ENCODE peak calls at places on chromosomes 7 and 10, in six cellular contexts. One of them, this sample, is unnamed.

GRCh38 chr10:110617455-110618162 is 26.5 kb upstream of the RBM20 start:
- DNase-seq in NCI-H1436: no peak
- DNase-seq in iris pigment epithelial cell: no peak
- DNase-seq in NCI-H1092: no peak
- DNase-seq in choroid plexus epithelial cell: no peak
- DNase-seq in fibroblast of pulmonary artery: no peak
- DNase-seq in this sample: no peak

GRCh38 chr10:33248638-33249037 is 85.8 kb downstream of the NRP1 start:
- DNase-seq in NCI-H1092: no peak
- DNase-seq in NCI-H1436: no peak
- DNase-seq in choroid plexus epithelial cell: peak
- DNase-seq in iris pigment epithelial cell: peak
- DNase-seq in fibroblast of pulmonary artery: peak
- DNase-seq in this sample: peak

GRCh38 chr7:94440460-94441039 is 45.9 kb downstream of the COL1A2 start:
- DNase-seq in NCI-H1092: peak
- DNase-seq in choroid plexus epithelial cell: peak
- DNase-seq in fibroblast of pulmonary artery: peak
- DNase-seq in NCI-H1436: no peak
- DNase-seq in iris pigment epithelial cell: no peak
- DNase-seq in this sample: peak

GRCh38 chr10:14820010-14820774 is 17.6 kb downstream of the CDNF start:
- DNase-seq in iris pigment epithelial cell: peak
- DNase-seq in NCI-H1436: no peak
- DNase-seq in choroid plexus epithelial cell: peak
- DNase-seq in fibroblast of pulmonary artery: peak
- DNase-seq in NCI-H1092: no peak
- DNase-seq in this sample: peak

GRCh38 chr10:102648889-102649752 is 4.8 kb downstream of the TRIM8 start:
- DNase-seq in iris pigment epithelial cell: no peak
- DNase-seq in choroid plexus epithelial cell: no peak
- DNase-seq in NCI-H1092: no peak
- DNase-seq in NCI-H1436: no peak
- DNase-seq in fibroblast of pulmonary artery: no peak
- DNase-seq in this sample: peak

GRCh38 chr7:51303142-51303525 is 13.5 kb downstream of the COBL start:
- DNase-seq in choroid plexus epithelial cell: no peak
- DNase-seq in iris pigment epithelial cell: no peak
- DNase-seq in NCI-H1436: no peak
- DNase-seq in fibroblast of pulmonary artery: no peak
- DNase-seq in NCI-H1092: no peak
- DNase-seq in this sample: peak

GRCh38 chr7:72416846-72417245 is 4.7 kb upstream of the CALN1 start:
- DNase-seq in fibroblast of pulmonary artery: no peak
- DNase-seq in iris pigment epithelial cell: no peak
- DNase-seq in NCI-H1436: no peak
- DNase-seq in NCI-H1092: no peak
- DNase-seq in choroid plexus epithelial cell: no peak
- DNase-seq in this sample: no peak

GRCh38 chr7:104096683-104097082 is 107.2 kb upstream of the RELN start:
- DNase-seq in NCI-H1092: peak
- DNase-seq in NCI-H1436: no peak
- DNase-seq in iris pigment epithelial cell: no peak
- DNase-seq in choroid plexus epithelial cell: peak
- DNase-seq in fibroblast of pulmonary artery: peak
- DNase-seq in this sample: no peak

GRCh38 chr10:70458329-70459060 is 17.0 kb upstream of the NODAL start:
- DNase-seq in NCI-H1092: no peak
- DNase-seq in choroid plexus epithelial cell: peak
- DNase-seq in fibroblast of pulmonary artery: peak
- DNase-seq in iris pigment epithelial cell: peak
- DNase-seq in NCI-H1436: no peak
- DNase-seq in this sample: peak

GRCh38 chr10:126057494-126057893 is 161.1 kb downstream of the FANK1 start:
- DNase-seq in choroid plexus epithelial cell: no peak
- DNase-seq in NCI-H1092: no peak
- DNase-seq in fibroblast of pulmonary artery: no peak
- DNase-seq in NCI-H1436: no peak
- DNase-seq in iris pigment epithelial cell: no peak
- DNase-seq in this sample: no peak

GRCh38 chr10:133327651-133328357 is 8.9 kb downstream of the CALY start:
- DNase-seq in NCI-H1092: no peak
- DNase-seq in iris pigment epithelial cell: no peak
- DNase-seq in fibroblast of pulmonary artery: no peak
- DNase-seq in NCI-H1436: no peak
- DNase-seq in choroid plexus epithelial cell: no peak
- DNase-seq in this sample: no peak

GRCh38 chr7:38872202-38872601 is 36.8 kb downstream of the VPS41 start:
- DNase-seq in iris pigment epithelial cell: no peak
- DNase-seq in NCI-H1092: no peak
- DNase-seq in fibroblast of pulmonary artery: no peak
- DNase-seq in choroid plexus epithelial cell: no peak
- DNase-seq in NCI-H1436: no peak
- DNase-seq in this sample: no peak

GRCh38 chr10:95660283-95660682 is 3.8 kb upstream of the ALDH18A1 start:
- DNase-seq in NCI-H1436: no peak
- DNase-seq in iris pigment epithelial cell: peak
- DNase-seq in NCI-H1092: no peak
- DNase-seq in choroid plexus epithelial cell: peak
- DNase-seq in fibroblast of pulmonary artery: peak
- DNase-seq in this sample: peak

GRCh38 chr10:71214641-71215160 is 2.3 kb downstream of the UNC5B start:
- DNase-seq in iris pigment epithelial cell: no peak
- DNase-seq in NCI-H1092: no peak
- DNase-seq in fibroblast of pulmonary artery: no peak
- DNase-seq in choroid plexus epithelial cell: no peak
- DNase-seq in NCI-H1436: no peak
- DNase-seq in this sample: no peak

GRCh38 chr10:86775056-86775858 is 18.8 kb downstream of the BMPR1A start:
- DNase-seq in NCI-H1092: no peak
- DNase-seq in fibroblast of pulmonary artery: peak
- DNase-seq in NCI-H1436: no peak
- DNase-seq in choroid plexus epithelial cell: peak
- DNase-seq in iris pigment epithelial cell: peak
- DNase-seq in this sample: no peak

GRCh38 chr10:84026821-84027257 is 112.5 kb upstream of the GHITM start:
- DNase-seq in fibroblast of pulmonary artery: peak
- DNase-seq in NCI-H1436: no peak
- DNase-seq in iris pigment epithelial cell: peak
- DNase-seq in NCI-H1092: no peak
- DNase-seq in choroid plexus epithelial cell: peak
- DNase-seq in this sample: peak

GRCh38 chr10:49398000-49398861 is 2.3 kb upstream of the DRGX start:
- DNase-seq in NCI-H1436: no peak
- DNase-seq in NCI-H1092: no peak
- DNase-seq in iris pigment epithelial cell: peak
- DNase-seq in choroid plexus epithelial cell: peak
- DNase-seq in fibroblast of pulmonary artery: peak
- DNase-seq in this sample: peak

GRCh38 chr10:132347931-132348267 is 15.9 kb downstream of the LRRC27 start:
- DNase-seq in NCI-H1092: no peak
- DNase-seq in iris pigment epithelial cell: no peak
- DNase-seq in choroid plexus epithelial cell: no peak
- DNase-seq in fibroblast of pulmonary artery: no peak
- DNase-seq in NCI-H1436: no peak
- DNase-seq in this sample: no peak

GRCh38 chr10:17216217-17216900 is 11.7 kb upstream of the VIM start:
- DNase-seq in NCI-H1092: no peak
- DNase-seq in iris pigment epithelial cell: peak
- DNase-seq in fibroblast of pulmonary artery: peak
- DNase-seq in NCI-H1436: no peak
- DNase-seq in choroid plexus epithelial cell: peak
- DNase-seq in this sample: peak